ENCODE peak calls at places on chromosomes 6 and 20, in eight cellular contexts. W, Q, B, V, O, M, L and F are unnamed samples.

GRCh38 chr6:36682328-36683144 is 4.0 kb downstream of the CDKN1A start:
- DNase-seq in B (peak; percentile 71), V (peak; percentile 42), Q (no peak), M (peak; percentile 69), W (no peak), O (no peak), L (peak; percentile 91), F (peak; percentile 64)

GRCh38 chr6:10837009-10837691 is 1.2 kb downstream of the MAK start:
- DNase-seq in M (peak; percentile 21), L (peak; percentile 67), Q (no peak), O (peak; percentile 58), B (no peak), W (no peak), V (no peak), F (peak; percentile 75)

GRCh38 chr6:44228836-44229235 is 5.4 kb downstream of the SLC29A1 start:
- DNase-seq in M (peak; percentile 9), B (no peak), Q (no peak), L (no peak), W (no peak), O (no peak), V (no peak), F (no peak)

GRCh38 chr6:148701393-148701774 is 45.4 kb upstream of the UST start:
- DNase-seq in Q (no peak), B (no peak), M (no peak), V (no peak), W (no peak), L (no peak), O (no peak), F (no peak)

GRCh38 chr20:43537921-43538854 is 20.6 kb upstream of the SGK2 start:
- DNase-seq in V (peak; percentile 34), O (peak; percentile 74), Q (no peak), L (peak; percentile 81), W (no peak), M (peak; percentile 61), B (peak; percentile 70), F (peak; percentile 87)

GRCh38 chr6:152598421-152598820 is 38.7 kb downstream of the SYNE1 start:
- DNase-seq in W (no peak), V (no peak), B (no peak), O (no peak), Q (no peak), M (no peak), L (no peak), F (no peak)

GRCh38 chr20:18188446-18188845 is 50.8 kb downstream of the KAT14 start:
- DNase-seq in M (no peak), O (no peak), L (no peak), W (no peak), V (no peak), Q (no peak), B (no peak), F (no peak)

GRCh38 chr6:15663057-15663638 is 320 bp upstream of the DTNBP1 start:
- DNase-seq in M (peak; percentile 91), W (no peak), O (peak; percentile 97), L (no peak), B (no peak), V (no peak), Q (no peak), F (no peak)